ENCODE peak calls at places on chromosomes 11 and 22, in seven cellular contexts. N is right lobe of liver, R is GM12891, E is lower leg skin, I is upper lobe of left lung, X is HCT116, M is gastrocnemius medialis. A is an unnamed sample.

GRCh38 chr11:2793781-2794418 is 91.7 kb downstream of the CDKN1C start:
- DNase-seq in E (no peak), N (peak; percentile 40), M (no peak), X (no peak), R (no peak), I (peak; percentile 14), A (no peak)

GRCh38 chr11:68950268-68950667 is 30.5 kb downstream of the MRGPRD start:
- DNase-seq in E (no peak), R (peak; percentile 56), I (no peak), N (no peak), X (peak; percentile 15), M (no peak), A (peak; percentile 65)

GRCh38 chr22:46582281-46582811 is 37.8 kb upstream of the GRAMD4 start:
- DNase-seq in I (no peak), N (peak; percentile 55), R (no peak), M (no peak), X (no peak), E (no peak), A (no peak)

GRCh38 chr22:27195104-27195503 is 537.7 kb downstream of the MIAT start:
- DNase-seq in E (no peak), N (no peak), X (no peak), M (no peak), R (no peak), I (no peak), A (no peak)

GRCh38 chr11:77149716-77150392 is 21.8 kb downstream of the MYO7A start:
- DNase-seq in R (no peak), I (no peak), E (no peak), X (no peak), N (peak; percentile 30), M (no peak), A (no peak)

GRCh38 chr22:36823177-36823839 is 6.5 kb upstream of the PVALB start:
- DNase-seq in X (no peak), E (no peak), R (no peak), N (no peak), I (no peak), M (no peak), A (no peak)

GRCh38 chr22:25067851-25068421 is 115.4 kb downstream of the KIAA1671 start:
- DNase-seq in M (no peak), X (no peak), N (no peak), R (no peak), E (no peak), I (no peak), A (no peak)

GRCh38 chr11:102802341-102802740 is 4.4 kb upstream of the MMP1 start:
- DNase-seq in E (peak; percentile 37), R (no peak), X (no peak), N (no peak), M (peak; percentile 11), I (no peak), A (no peak)

GRCh38 chr11:94793002-94793401 is 24.8 kb downstream of the AMOTL1 start:
- DNase-seq in R (no peak), I (no peak), M (no peak), X (no peak), E (no peak), N (no peak), A (no peak)
- TF ChIP-seq POLR2A in R (no peak), I (no peak), M (no peak), X (no peak), E (no peak), N (no peak), A (no peak)

GRCh38 chr11:118633319-118633690 is 25.9 kb downstream of the PHLDB1 start:
- DNase-seq in M (no peak), N (no peak), I (no peak), R (no peak), X (no peak), E (no peak), A (no peak)

GRCh38 chr11:118633979-118634378 is 26.6 kb downstream of the PHLDB1 start:
- DNase-seq in I (no peak), M (no peak), R (no peak), E (no peak), X (no peak), N (no peak), A (no peak)

GRCh38 chr11:118635237-118635591 is 27.8 kb downstream of the PHLDB1 start:
- DNase-seq in N (no peak), M (no peak), R (no peak), X (no peak), I (peak; percentile 56), E (no peak), A (no peak)

GRCh38 chr11:118635642-118636041 is 28.2 kb downstream of the PHLDB1 start:
- DNase-seq in E (no peak), I (no peak), M (no peak), X (no peak), N (no peak), R (no peak), A (no peak)

DNA sequence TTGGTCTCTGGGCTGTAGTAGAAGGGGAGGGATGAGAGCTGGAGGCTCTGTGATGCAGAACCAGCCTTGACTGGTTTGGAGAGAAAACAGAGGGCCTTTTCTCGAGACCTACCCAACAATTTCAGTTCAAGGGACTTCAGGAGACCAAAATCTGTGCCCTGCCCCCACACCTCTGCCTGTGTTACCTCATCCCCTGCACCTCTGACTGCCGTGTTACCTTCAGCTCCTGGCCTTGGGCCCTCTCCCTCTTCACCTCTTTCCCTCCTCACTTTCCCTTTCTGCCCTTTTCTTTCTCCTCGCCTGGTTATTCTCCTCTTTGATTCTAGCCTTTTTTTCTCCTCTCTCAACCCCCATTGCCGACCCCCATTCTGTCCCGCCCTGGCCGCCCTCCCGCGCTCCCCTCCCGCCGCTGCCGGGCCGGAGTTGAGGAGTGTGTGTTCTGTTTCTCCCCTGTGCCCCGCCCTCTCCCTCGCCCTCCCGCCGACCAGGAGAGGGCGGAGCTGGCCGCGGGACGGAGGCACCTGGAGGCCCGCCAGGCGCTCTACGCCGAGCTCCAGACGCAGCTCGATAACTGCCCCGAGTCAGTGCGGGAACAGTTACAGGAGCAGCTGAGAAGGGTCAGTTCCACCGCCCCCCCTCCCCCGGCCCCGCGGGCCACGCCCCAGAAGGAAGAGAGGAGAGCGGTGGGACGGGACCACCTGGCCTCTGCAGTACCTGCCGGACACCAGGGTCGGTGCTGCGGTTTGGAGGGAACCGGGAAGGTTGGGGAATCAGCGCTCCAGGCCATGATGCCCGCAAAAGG is 27.2 kb downstream of the PHLDB1 start:
- DNase-seq in I (peak; percentile 85), M (peak; percentile 59), N (peak; percentile 85), E (no peak), R (no peak), X (no peak), A (no peak)
- TF ChIP-seq POLR2A in I (no peak), M (no peak), N (no peak), E (no peak), R (no peak), X (no peak), A (no peak)

GRCh38 chr11:64888406-64888757 is 10.0 kb upstream of the EHD1 start:
- DNase-seq in I (no peak), M (no peak), X (no peak), R (no peak), N (no peak), E (no peak), A (no peak)

GRCh38 chr11:64887757-64888405 is 9.5 kb upstream of the EHD1 start:
- DNase-seq in E (no peak), N (peak; percentile 89), R (peak; percentile 94), M (peak; percentile 59), X (peak; percentile 39), I (peak; percentile 88), A (peak; percentile 72)

GRCh38 chr11:64890084-64890944 is 11.9 kb upstream of the EHD1 start:
- DNase-seq in E (no peak), N (no peak), I (no peak), R (no peak), X (no peak), M (no peak), A (no peak)

GRCh38 chr11:64887234-64887756 is 8.9 kb upstream of the EHD1 start:
- DNase-seq in N (no peak), E (no peak), R (no peak), I (no peak), X (no peak), M (no peak), A (no peak)

GRCh38 chr11:64888761-64889511 is 10.5 kb upstream of the EHD1 start:
- DNase-seq in R (no peak), E (no peak), X (no peak), I (no peak), N (no peak), M (no peak), A (no peak)
- TF ChIP-seq POLR2A in R (no peak), E (no peak), X (no peak), I (no peak), N (no peak), M (no peak), A (no peak)

GRCh38 chr11:128692750-128693578 is 908 bp upstream of the FLI1 start:
- DNase-seq in X (no peak), I (no peak), R (peak; percentile 49), E (no peak), M (no peak), N (peak; percentile 67), A (no peak)
- TF ChIP-seq POLR2A in X (no peak), I (no peak), R (no peak), E (no peak), M (no peak), N (no peak), A (peak; percentile 42)

GRCh38 chr11:270451-271208 is 7.6 kb upstream of the NLRP6 start:
- DNase-seq in X (no peak), E (no peak), M (no peak), R (no peak), I (no peak), N (no peak), A (no peak)

GRCh38 chr11:269146-269890 is 8.9 kb upstream of the NLRP6 start:
- DNase-seq in I (no peak), M (no peak), E (peak; percentile 36), X (no peak), R (no peak), N (no peak), A (no peak)

GRCh38 chr11:271316-271715 is 6.9 kb upstream of the NLRP6 start:
- DNase-seq in N (no peak), E (no peak), X (no peak), R (no peak), I (no peak), M (no peak), A (no peak)

GRCh38 chr11:266676-267439 is 11.3 kb upstream of the NLRP6 start:
- DNase-seq in M (no peak), I (peak; percentile 52), X (no peak), N (no peak), E (peak; percentile 43), R (no peak), A (no peak)

GRCh38 chr11:267491-267994 is 10.7 kb upstream of the NLRP6 start:
- DNase-seq in X (no peak), E (peak; percentile 61), R (no peak), N (peak; percentile 74), M (no peak), I (peak; percentile 79), A (no peak)
- TF ChIP-seq POLR2A in X (no peak), E (no peak), R (peak; percentile 81), N (peak; percentile 35), M (no peak), I (no peak), A (no peak)